ENCODE peak calls at places on chromosomes 7 and 10, in four cellular contexts. U, V, Z and H are unnamed samples. For H3K4me1, the result is how much of the 10 kb centered on the place peaks cover.

GRCh38 chr7:15554081-15554480 is 7.7 kb downstream of the AGMO start:
- DNase-seq in U (no peak), V (peak), Z (no peak), H (no peak)

GRCh38 chr10:43407576-43408330 is 1.2 kb downstream of the HNRNPF start:
- DNase-seq in U (peak), V (peak), Z (peak), H (peak)

GRCh38 chr10:93437946-93438795 is 44.0 kb downstream of the MYOF start:
- DNase-seq in U (no peak), V (peak), Z (no peak), H (no peak)

GRCh38 chr10:102613286-102613685 is 31.0 kb upstream of the TRIM8 start:
- DNase-seq in U (no peak), V (no peak), Z (no peak), H (no peak)

GRCh38 chr10:119654540-119654939 is 3.4 kb downstream of the BAG3 start:
- DNase-seq in U (peak), V (no peak), Z (no peak), H (peak)

GRCh38 chr10:68628576-68629127 is 68.5 kb downstream of the TET1 start:
- DNase-seq in U (peak), V (peak), Z (no peak), H (no peak)

GRCh38 chr10:49508249-49508648 is 30.7 kb downstream of the ERCC6 start:
- DNase-seq in U (no peak), V (no peak), Z (no peak), H (no peak)

GRCh38 chr7:44914992-44915607 is 29.8 kb upstream of the PURB start:
- DNase-seq in U (no peak), V (no peak), Z (no peak), H (no peak)

GRCh38 chr7:32070406-32071360 is at the start of gene PDE1C:
- DNase-seq in U (no peak), V (peak), Z (no peak), H (no peak)

GRCh38 chr10:65793738-65794425 is 1132.0 kb upstream of the LRRTM3 start:
- DNase-seq in U (peak), V (no peak), Z (no peak), H (no peak)

GRCh38 chr10:49606981-49607535 is 3.1 kb upstream of the SLC18A3 start:
- DNase-seq in U (peak), V (peak), Z (no peak), H (peak)

GRCh38 chr7:159092701-159093121 is 52.0 kb downstream of the VIPR2 start:
- DNase-seq in U (peak), V (no peak), Z (no peak), H (no peak)

GRCh38 chr7:75623390-75624133 is 115.2 kb downstream of the HIP1 start:
- DNase-seq in U (no peak), V (peak), Z (no peak), H (peak)

GRCh38 chr10:100980327-100981110 is 6.8 kb downstream of the MRPL43 start:
- DNase-seq in U (peak), V (no peak), Z (no peak), H (no peak)

GRCh38 chr10:62699148-62699547 is 105.4 kb upstream of the ADO start:
- DNase-seq in U (no peak), V (no peak), Z (no peak), H (no peak)

GRCh38 chr10:13348216-13349017 is at the start of gene SEPHS1:
- DNase-seq in U (peak), V (peak), Z (peak), H (peak)

GRCh38 chr7:73352784-73353183 is 24.8 kb downstream of the FKBP6 start:
- DNase-seq in U (no peak), V (no peak), Z (no peak), H (no peak)

GRCh38 chr7:31974351-31974750 is 95.9 kb downstream of the PDE1C start:
- DNase-seq in U (no peak), V (no peak), Z (no peak), H (no peak)

GRCh38 chr7:28183627-28184026 is 3.0 kb upstream of the JAZF1 start:
- DNase-seq in U (no peak), V (peak), Z (no peak), H (no peak)

GRCh38 chr7:30923774-30924413 is 12.2 kb downstream of the AQP1 start:
- DNase-seq in U (peak), V (no peak), Z (no peak), H (no peak)

GRCh38 chr10:28215930-28216329 is 86.9 kb downstream of the MPP7 start:
- DNase-seq in U (peak), V (no peak), Z (peak), H (no peak)

GRCh38 chr10:26711324-26711723 is 13.8 kb downstream of the PDSS1 start:
- DNase-seq in U (no peak), V (no peak), Z (no peak), H (no peak)

GRCh38 chr7:5689118-5689517 is 92.3 kb downstream of the RNF216 start:
- DNase-seq in U (no peak), V (peak), Z (no peak), H (no peak)

GRCh38 chr10:118544401-118544948 is 51.0 kb downstream of the PRLHR start:
- DNase-seq in U (no peak), V (no peak), Z (no peak), H (no peak)

GRCh38 chr10:127905623-127906261 is 1.2 kb upstream of the PTPRE start:
- DNase-seq in U (no peak), V (no peak), Z (no peak), H (no peak)

GRCh38 chr7:66142996-66143395 is 28.3 kb downstream of the CRCP start:
- DNase-seq in U (no peak), V (no peak), Z (no peak), H (no peak)

GRCh38 chr10:97659589-97659988 is 19.1 kb downstream of the PI4K2A start:
- DNase-seq in U (no peak), V (peak), Z (no peak), H (no peak)

GRCh38 chr7:26397326-26397725 is 105.7 kb downstream of the SNX10 start:
- DNase-seq in U (no peak), V (no peak), Z (no peak), H (no peak)

GRCh38 chr7:43303740-43304241 is 191.3 kb downstream of the HECW1 start:
- DNase-seq in U (no peak), V (peak), Z (peak), H (no peak)

GRCh38 chr7:75732764-75733630 is 5.7 kb downstream of the HIP1 start:
- DNase-seq in U (no peak), V (peak), Z (peak), H (no peak)

GRCh38 chr7:82677064-82677463 is 233.5 kb upstream of the CACNA2D1 start:
- DNase-seq in U (no peak), V (no peak), Z (no peak), H (no peak)

GRCh38 chr10:7397636-7398035 is 13.2 kb downstream of the SFMBT2 start:
- DNase-seq in U (no peak), V (no peak), Z (no peak), H (no peak)

GRCh38 chr7:46486264-46487206 is 565.5 kb upstream of the IGFBP3 start:
- DNase-seq in U (peak), V (peak), Z (no peak), H (no peak)

GRCh38 chr7:18675579-18675978 is 180.0 kb downstream of the HDAC9 start:
- DNase-seq in U (no peak), V (no peak), Z (no peak), H (no peak)

GRCh38 chr10:52316005-52316404 is 1.9 kb downstream of the DKK1 start:
- DNase-seq in U (no peak), V (peak), Z (no peak), H (no peak)

GRCh38 chr7:28958235-28958945 is at the start of gene TRIL:
- DNase-seq in U (peak), V (peak), Z (no peak), H (peak)

GRCh38 chr10:58412502-58412961 is 27.3 kb downstream of the TFAM start:
- DNase-seq in U (no peak), V (peak), Z (no peak), H (no peak)

GRCh38 chr10:5895365-5895764 is 5.3 kb downstream of the FBH1 start:
- DNase-seq in U (no peak), V (no peak), Z (no peak), H (no peak)

GRCh38 chr10:5896208-5896607 is 6.2 kb downstream of the FBH1 start:
- DNase-seq in U (no peak), V (no peak), Z (no peak), H (no peak)

GRCh38 chr10:5894873-5895272 is 4.8 kb downstream of the FBH1 start:
- DNase-seq in U (no peak), V (no peak), Z (no peak), H (no peak)

GRCh38 chr10:5896765-5897340 is 6.8 kb downstream of the FBH1 start:
- DNase-seq in U (no peak), V (no peak), Z (no peak), H (no peak)

GRCh38 chr10:5895804-5896203 is 5.8 kb downstream of the FBH1 start:
- DNase-seq in U (peak), V (no peak), Z (no peak), H (no peak)
- H3K4me1 ChIP-seq in U (under half), V (under half), Z (under half), H (under half)

GRCh38 chr10:125156196-125156595 is 4.2 kb downstream of the CTBP2 start:
- DNase-seq in U (no peak), V (no peak), Z (no peak), H (no peak)
- H3K4me1 ChIP-seq in U (half or more), V (under half), Z (under half), H (under half)

GRCh38 chr10:35413985-35414861 is 77.9 kb downstream of the CCNY start:
- DNase-seq in U (no peak), V (peak), Z (no peak), H (no peak)
- H3K4me1 ChIP-seq in U (under half), V (under half), Z (under half), H (under half)

DNA sequence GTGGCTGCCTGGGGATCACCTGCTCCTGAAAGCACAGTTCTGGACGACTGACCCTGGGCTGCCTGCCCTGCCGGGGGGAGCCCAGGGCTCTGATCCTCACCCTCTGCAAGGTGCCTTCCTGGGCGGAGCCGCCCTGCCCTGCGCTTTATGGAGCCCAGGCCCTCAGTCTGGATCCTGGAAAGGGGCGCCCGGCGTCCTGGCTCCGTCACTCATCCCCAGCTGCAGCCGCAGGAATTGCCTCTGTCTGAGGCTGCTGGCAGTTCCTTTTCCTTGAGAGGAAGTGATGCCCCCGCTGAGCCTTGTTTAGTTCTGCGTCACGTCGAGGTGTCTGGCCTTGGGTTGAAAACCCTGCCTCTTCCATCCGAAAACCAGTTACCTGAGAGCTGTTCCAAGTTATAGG is 5.2 kb downstream of the MAFK start:
- DNase-seq in U (no peak), V (no peak), Z (no peak), H (no peak)
- H3K4me1 ChIP-seq in U (under half), V (under half), Z (half or more), H (under half)

GRCh38 chr10:59877191-59877671 is 29.1 kb downstream of the CCDC6 start:
- DNase-seq in U (no peak), V (peak), Z (no peak), H (no peak)

GRCh38 chr10:59878289-59878688 is 28.1 kb downstream of the CCDC6 start:
- DNase-seq in U (no peak), V (no peak), Z (no peak), H (no peak)

GRCh38 chr10:59879363-59879935 is 26.9 kb downstream of the CCDC6 start:
- DNase-seq in U (no peak), V (no peak), Z (no peak), H (no peak)

GRCh38 chr10:59878915-59879314 is 27.4 kb downstream of the CCDC6 start:
- DNase-seq in U (no peak), V (no peak), Z (no peak), H (no peak)

DNA sequence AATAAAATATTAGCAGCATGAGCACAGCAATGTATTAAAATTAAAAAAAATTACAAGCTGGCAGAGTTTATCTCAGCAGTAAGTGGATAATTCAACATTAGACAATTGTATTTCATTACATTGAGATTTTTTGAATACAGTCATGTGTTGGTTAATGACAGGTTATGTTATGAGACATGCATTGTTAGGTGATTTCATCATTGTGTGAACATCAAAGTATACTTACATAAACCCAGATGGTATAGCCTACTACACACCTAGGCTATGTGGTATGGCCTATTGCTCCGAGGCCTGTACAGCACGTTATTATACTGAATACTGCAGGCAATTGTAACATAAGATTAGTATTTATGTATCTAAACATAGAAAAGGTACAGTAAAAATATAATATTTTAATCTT is 29.7 kb downstream of the CCDC6 start:
- DNase-seq in U (no peak), V (peak), Z (no peak), H (no peak)
- H3K4me1 ChIP-seq in U (under half), V (under half), Z (under half), H (under half)

GRCh38 chr7:1549357-1550004 is 6.5 kb downstream of the TMEM184A start:
- DNase-seq in U (no peak), V (no peak), Z (no peak), H (no peak)
- H3K4me1 ChIP-seq in U (under half), V (under half), Z (under half), H (under half)